ENCODE peak calls at places on chromosome 16, in ten cellular contexts. C is small intestine; M is PC-3; A is keratinocyte; Q is esophagus muscularis mucosa; W is prostate gland; E is CD4-positive, CD25-positive, alpha-beta regulatory T cell; P is left ventricle myocardium inferior; G is A549; F is effector memory CD4-positive, alpha-beta T cell. R is an unnamed sample.

GRCh38 chr16:55663770-55664677 is 8.2 kb downstream of the SLC6A2 start:
- DNase-seq in A (peak; percentile 94), F (no peak), Q (no peak), W (no peak), C (no peak), G (no peak), E (no peak), M (peak; percentile 42), P (no peak), R (no peak)

GRCh38 chr16:86978445-86979030 is 338.7 kb downstream of the C16orf95 start:
- DNase-seq in P (no peak), Q (no peak), E (no peak), A (no peak), M (no peak), C (no peak), G (no peak), F (no peak), W (no peak), R (no peak)

GRCh38 chr16:29743475-29743826 is 2.3 kb downstream of the C16orf54 start:
- DNase-seq in G (no peak), Q (no peak), E (no peak), C (no peak), F (no peak), W (no peak), A (no peak), M (no peak), P (no peak), R (no peak)

GRCh38 chr16:89502319-89502843 is 5.8 kb upstream of the SPG7 start:
- DNase-seq in W (peak; percentile 29), C (peak; percentile 97), A (peak; percentile 90), M (peak; percentile 80), P (no peak), Q (no peak), E (no peak), G (peak; percentile 95), F (no peak), R (peak; percentile 77)

GRCh38 chr16:73210686-73211085 is 162.8 kb upstream of the ZFHX3 start:
- DNase-seq in P (no peak), C (no peak), E (no peak), A (no peak), M (no peak), G (no peak), F (no peak), Q (no peak), W (no peak), R (no peak)

GRCh38 chr16:81174644-81175324 is 63.7 kb upstream of the BCO1 start:
- DNase-seq in E (no peak), G (peak; percentile 72), C (no peak), M (peak; percentile 42), F (no peak), P (no peak), A (peak; percentile 57), Q (no peak), W (no peak), R (no peak)

GRCh38 chr16:87764600-87765472 is 950 bp downstream of the KLHDC4 start:
- DNase-seq in A (no peak), G (no peak), W (no peak), P (no peak), M (no peak), C (peak; percentile 14), F (peak; percentile 31), Q (no peak), E (peak; percentile 85), R (no peak)

GRCh38 chr16:22386976-22387375 is 12.6 kb upstream of the CDR2 start:
- DNase-seq in F (no peak), A (no peak), W (peak; percentile 26), G (no peak), P (no peak), C (no peak), M (peak; percentile 88), Q (no peak), E (no peak), R (no peak)

GRCh38 chr16:55663225-55663624 is 7.4 kb downstream of the SLC6A2 start:
- DNase-seq in Q (no peak), A (no peak), E (no peak), W (no peak), F (no peak), G (no peak), P (no peak), C (no peak), M (no peak), R (no peak)

GRCh38 chr16:84087461-84088151 is 29.1 kb downstream of the MBTPS1 start:
- DNase-seq in G (no peak), Q (no peak), C (no peak), M (no peak), A (no peak), E (no peak), F (no peak), P (no peak), W (no peak), R (no peak)

GRCh38 chr16:69654280-69654931 is 72.0 kb downstream of the NQO1 start:
- DNase-seq in P (no peak), C (no peak), M (no peak), W (no peak), A (no peak), E (no peak), G (no peak), F (no peak), Q (no peak), R (no peak)

GRCh38 chr16:31134625-31135534 is 647 bp downstream of the PRSS8 start:
- DNase-seq in P (no peak), C (peak; percentile 82), G (no peak), F (no peak), W (peak; percentile 64), M (peak; percentile 14), Q (no peak), E (no peak), A (no peak), R (peak; percentile 64)
- H3K4me3 ChIP-seq in P (no peak overlapping the region), C (peak overlapping the region; percentile 94), G (no peak overlapping the region), F (no peak overlapping the region), W (peak overlapping the region; percentile 69), M (peak overlapping the region; percentile 62), Q (no peak overlapping the region), E (no peak overlapping the region), A (peak overlapping the region; percentile 86), R (peak overlapping the region; percentile 38)

DNA sequence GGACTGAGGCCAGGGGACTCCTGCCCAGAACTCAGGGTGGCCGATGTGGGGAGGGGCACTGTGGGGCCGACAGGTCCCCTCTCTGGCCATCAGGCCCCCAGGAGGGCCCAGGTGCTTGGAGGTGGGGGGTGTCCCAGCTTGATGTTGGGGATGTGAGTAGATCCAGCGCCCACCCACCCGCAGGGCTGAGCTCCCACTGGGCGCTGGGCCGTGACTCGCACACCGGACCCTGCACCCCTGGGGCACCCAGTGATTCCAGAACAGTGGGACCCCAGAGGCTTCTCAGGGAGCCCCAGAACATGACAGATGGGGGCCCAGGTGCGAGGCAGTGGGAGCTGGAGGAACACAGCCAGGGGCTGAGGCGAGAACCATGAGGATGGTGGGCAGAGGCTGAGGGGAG is 1.5 kb upstream of the SSTR5 start:
- DNase-seq in A (no peak), F (no peak), W (no peak), E (no peak), P (no peak), G (no peak), C (no peak), M (no peak), Q (no peak), R (no peak)
- H3K4me1 ChIP-seq in A (no peaks in the 10 kb centered on the region), F (no peaks in the 10 kb centered on the region), W (no peaks in the 10 kb centered on the region), E (no peaks in the 10 kb centered on the region), P (peaks cover 6% of the 10 kb centered on the region), G (peaks cover 17% of the 10 kb centered on the region), C (no peaks in the 10 kb centered on the region), M (no peaks in the 10 kb centered on the region), Q (peaks cover 28% of the 10 kb centered on the region), R (no peaks in the 10 kb centered on the region)

GRCh38 chr16:48556913-48557351 is 53.0 kb downstream of the N4BP1 start:
- DNase-seq in C (no peak), E (peak; percentile 23), A (no peak), W (no peak), F (no peak), M (peak; percentile 67), P (no peak), Q (no peak), G (no peak), R (no peak)

GRCh38 chr16:48560692-48561091 is 49.3 kb downstream of the N4BP1 start:
- DNase-seq in G (no peak), Q (no peak), F (no peak), C (no peak), E (no peak), W (no peak), M (no peak), P (no peak), A (no peak), R (no peak)

GRCh38 chr16:48559462-48560211 is 50.3 kb downstream of the N4BP1 start:
- DNase-seq in E (peak; percentile 37), W (no peak), F (no peak), Q (no peak), M (no peak), G (no peak), P (no peak), A (no peak), C (no peak), R (no peak)

GRCh38 chr16:48556210-48556912 is 53.6 kb downstream of the N4BP1 start:
- DNase-seq in P (no peak), G (no peak), F (no peak), W (no peak), C (peak; percentile 41), A (no peak), M (no peak), Q (no peak), E (no peak), R (no peak)

DNA sequence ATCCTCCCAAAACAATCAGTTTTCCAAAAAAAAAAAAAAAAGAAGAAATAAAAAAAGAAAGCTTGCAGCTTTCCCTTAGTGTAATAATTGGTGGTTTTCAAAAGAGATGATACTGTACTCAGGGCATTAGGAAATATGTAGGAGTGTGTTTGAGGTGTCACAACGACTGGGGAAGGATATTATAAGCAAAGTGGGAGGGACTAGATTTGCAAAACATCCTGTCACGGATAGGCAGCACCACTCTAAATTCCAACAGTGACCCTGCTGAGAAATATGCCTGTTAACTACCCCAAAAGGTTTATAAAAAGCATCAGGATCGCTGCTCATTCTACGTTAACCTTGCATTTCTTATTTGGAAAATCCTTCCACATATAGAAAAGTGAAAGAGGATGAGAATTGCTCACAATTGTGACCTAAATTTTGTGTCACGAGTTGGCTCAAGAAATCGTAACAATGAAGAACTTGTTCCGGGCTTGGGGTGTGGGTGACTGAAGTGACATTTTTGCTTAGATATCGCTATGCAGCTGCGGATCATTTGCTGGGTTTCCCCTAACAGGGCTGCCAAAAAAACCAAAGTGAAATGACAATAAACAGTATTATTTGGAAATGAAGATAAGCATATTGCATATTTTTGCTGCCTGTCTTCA is 51.6 kb downstream of the N4BP1 start:
- DNase-seq in C (no peak), E (peak; percentile 53), A (no peak), Q (no peak), M (no peak), P (no peak), G (no peak), W (no peak), F (no peak), R (no peak)
- H3K27ac ChIP-seq in C (peak overlapping the region; percentile 61), E (peak overlapping the region; percentile 75), A (peak overlapping the region; percentile 15), Q (peak overlapping the region; percentile 49), M (no peak overlapping the region), P (peak overlapping the region; percentile 70), G (no peak overlapping the region), W (no peak overlapping the region), F (no peak overlapping the region), R (peak overlapping the region; percentile 69)

DNA sequence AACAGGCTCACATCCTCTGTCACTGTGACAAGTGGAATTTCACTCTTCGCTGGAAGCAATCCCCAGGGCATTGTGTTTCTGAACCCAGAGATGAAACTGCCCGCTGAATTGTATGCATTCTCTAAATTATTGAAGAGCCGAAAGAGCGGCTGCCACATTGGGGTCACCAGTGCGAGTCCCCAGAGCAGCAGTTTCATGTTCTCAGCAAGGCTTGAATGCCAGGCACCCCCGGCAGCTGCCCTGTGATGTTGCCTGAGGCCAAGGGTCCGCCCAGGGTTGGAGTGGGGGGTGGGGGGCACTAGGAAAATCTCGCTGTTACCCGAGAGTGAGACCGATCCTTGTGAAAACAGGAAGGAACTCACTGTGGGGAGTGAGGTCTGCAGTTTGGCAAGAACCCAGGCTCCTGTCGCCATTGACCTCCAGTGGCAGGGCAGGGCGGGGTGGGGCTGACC is 20.7 kb upstream of the BCAR1 start:
- DNase-seq in Q (no peak), W (no peak), M (no peak), E (no peak), F (no peak), C (no peak), G (no peak), P (no peak), A (no peak), R (no peak)
- H3K4me3 ChIP-seq in Q (no peak overlapping the region), W (no peak overlapping the region), M (no peak overlapping the region), E (no peak overlapping the region), F (no peak overlapping the region), C (no peak overlapping the region), G (no peak overlapping the region), P (no peak overlapping the region), A (no peak overlapping the region), R (no peak overlapping the region)

R was measured in lung.